ENCODE peak calls at places on chromosomes 6 and 20, in seven cellular contexts. S is GM12878, T is spleen, L is H9, W is A549, Y is right lobe of liver, E is adrenal gland. Q is an unnamed sample.

GRCh38 chr20:61869750-61870507 is 195.8 kb downstream of the TAF4 start:
- DNase-seq in S (no peak), T (no peak), L (no peak), W (no peak), Y (no peak), E (no peak), Q (no peak)

GRCh38 chr20:1155342-1155741 is 29.4 kb downstream of the TMEM74B start:
- DNase-seq in S (no peak), T (no peak), L (no peak), W (no peak), Y (no peak), E (no peak), Q (no peak)

GRCh38 chr6:72497186-72497585 is 124.7 kb upstream of the KCNQ5 start:
- DNase-seq in S (no peak), T (no peak), L (no peak), W (no peak), Y (no peak), E (no peak), Q (no peak)

GRCh38 chr6:17167327-17167979 is 65.6 kb downstream of the STMND1 start:
- DNase-seq in S (no peak), T (no peak), L (peak; percentile 87), W (peak; percentile 52), Y (peak; percentile 62), E (peak; percentile 47), Q (no peak)

GRCh38 chr6:137084090-137084489 is 39.3 kb upstream of the IL20RA start:
- DNase-seq in S (no peak), T (no peak), L (no peak), W (no peak), Y (no peak), E (no peak), Q (no peak)

GRCh38 chr6:12890171-12890790 is 173.7 kb downstream of the PHACTR1 start:
- DNase-seq in S (no peak), T (no peak), L (peak; percentile 45), W (no peak), Y (no peak), E (peak; percentile 7), Q (no peak)

GRCh38 chr6:112396221-112396620 is 49.1 kb downstream of the RFPL4B start:
- DNase-seq in S (no peak), T (no peak), L (no peak), W (no peak), Y (no peak), E (no peak), Q (no peak)

GRCh38 chr6:21608610-21609009 is 15.1 kb downstream of the SOX4 start:
- DNase-seq in S (no peak), T (no peak), L (no peak), W (no peak), Y (no peak), E (no peak), Q (no peak)

GRCh38 chr20:44207066-44207723 is 3.4 kb downstream of the OSER1 start:
- DNase-seq in S (no peak), T (no peak), L (no peak), W (no peak), Y (no peak), E (no peak), Q (no peak)

GRCh38 chr6:11971154-11971553 is 41.0 kb upstream of the HIVEP1 start:
- DNase-seq in S (no peak), T (no peak), L (no peak), W (no peak), Y (no peak), E (no peak), Q (no peak)

GRCh38 chr6:88761237-88762031 is 202.0 kb downstream of the RNGTT start:
- DNase-seq in S (peak; percentile 77), T (no peak), L (no peak), W (no peak), Y (no peak), E (no peak), Q (no peak)

GRCh38 chr6:20534906-20535305 is 649 bp downstream of the CDKAL1 start:
- DNase-seq in S (no peak), T (no peak), L (no peak), W (no peak), Y (no peak), E (no peak), Q (no peak)

GRCh38 chr6:158763440-158764187 is 55.6 kb downstream of the EZR start:
- DNase-seq in S (no peak), T (no peak), L (no peak), W (no peak), Y (no peak), E (no peak), Q (no peak)

GRCh38 chr20:39057911-39058310 is 95.8 kb downstream of the DHX35 start:
- DNase-seq in S (no peak), T (no peak), L (no peak), W (no peak), Y (no peak), E (no peak), Q (no peak)

GRCh38 chr6:106609699-106610098 is 19.6 kb downstream of the RTN4IP1 start:
- DNase-seq in S (no peak), T (no peak), L (peak; percentile 58), W (no peak), Y (no peak), E (peak; percentile 33), Q (no peak)

GRCh38 chr6:854405-855073 is 161.6 kb upstream of the EXOC2 start:
- DNase-seq in S (no peak), T (no peak), L (no peak), W (no peak), Y (no peak), E (no peak), Q (no peak)

GRCh38 chr20:39800548-39800947 is 838.4 kb downstream of the DHX35 start:
- DNase-seq in S (peak; percentile 26), T (no peak), L (no peak), W (no peak), Y (no peak), E (peak; percentile 85), Q (no peak)

GRCh38 chr20:8223096-8223870 is 91.2 kb downstream of the PLCB1 start:
- DNase-seq in S (no peak), T (no peak), L (no peak), W (no peak), Y (no peak), E (no peak), Q (no peak)

GRCh38 chr6:110398778-110399177 is 16.6 kb downstream of the DDO start:
- DNase-seq in S (no peak), T (no peak), L (no peak), W (no peak), Y (no peak), E (no peak), Q (no peak)

GRCh38 chr6:158121335-158121734 is 46.7 kb downstream of the SERAC1 start:
- DNase-seq in S (no peak), T (no peak), L (no peak), W (no peak), Y (no peak), E (no peak), Q (no peak)

GRCh38 chr20:59598625-59599310 is 5.6 kb upstream of the PHACTR3 start:
- DNase-seq in S (peak; percentile 8), T (no peak), L (peak; percentile 70), W (peak; percentile 71), Y (peak; percentile 45), E (peak; percentile 49), Q (no peak)

GRCh38 chr6:39451831-39452230 is 129.3 kb upstream of the KCNK16 start:
- DNase-seq in S (no peak), T (no peak), L (peak; percentile 46), W (no peak), Y (no peak), E (no peak), Q (no peak)

GRCh38 chr20:51616060-51616459 is 73.5 kb upstream of the NFATC2 start:
- DNase-seq in S (no peak), T (no peak), L (no peak), W (peak; percentile 28), Y (no peak), E (no peak), Q (no peak)

GRCh38 chr6:127566671-127567070 is 10.3 kb upstream of the C6orf58 start:
- DNase-seq in S (no peak), T (no peak), L (no peak), W (no peak), Y (no peak), E (no peak), Q (no peak)
- H3K27ac ChIP-seq in S (no peak overlapping the region), T (no peak overlapping the region), L (no peak overlapping the region), W (no peak overlapping the region), Y (no peak overlapping the region), E (no peak overlapping the region), Q (no peak overlapping the region)

GRCh38 chr20:37358366-37359150 is 12.6 kb downstream of the SRC start:
- DNase-seq in S (no peak), T (peak; percentile 70), L (no peak), W (no peak), Y (peak; percentile 58), E (peak; percentile 53), Q (peak; percentile 100)
- H3K27ac ChIP-seq in S (no peak overlapping the region), T (no peak overlapping the region), L (no peak overlapping the region), W (peak overlapping the region; percentile 30), Y (no peak overlapping the region), E (no peak overlapping the region), Q (peak overlapping the region; percentile 96)

GRCh38 chr6:167982063-167982462 is 15.4 kb upstream of the KIF25 start:
- DNase-seq in S (no peak), T (no peak), L (no peak), W (no peak), Y (no peak), E (no peak), Q (no peak)

GRCh38 chr6:167978607-167979006 is 18.9 kb upstream of the KIF25 start:
- DNase-seq in S (no peak), T (no peak), L (no peak), W (no peak), Y (no peak), E (no peak), Q (no peak)

GRCh38 chr6:167977717-167978467 is 19.6 kb upstream of the KIF25 start:
- DNase-seq in S (no peak), T (no peak), L (no peak), W (no peak), Y (no peak), E (no peak), Q (no peak)

GRCh38 chr6:167980911-167981310 is 16.6 kb upstream of the KIF25 start:
- DNase-seq in S (no peak), T (no peak), L (no peak), W (no peak), Y (no peak), E (no peak), Q (no peak)

DNA sequence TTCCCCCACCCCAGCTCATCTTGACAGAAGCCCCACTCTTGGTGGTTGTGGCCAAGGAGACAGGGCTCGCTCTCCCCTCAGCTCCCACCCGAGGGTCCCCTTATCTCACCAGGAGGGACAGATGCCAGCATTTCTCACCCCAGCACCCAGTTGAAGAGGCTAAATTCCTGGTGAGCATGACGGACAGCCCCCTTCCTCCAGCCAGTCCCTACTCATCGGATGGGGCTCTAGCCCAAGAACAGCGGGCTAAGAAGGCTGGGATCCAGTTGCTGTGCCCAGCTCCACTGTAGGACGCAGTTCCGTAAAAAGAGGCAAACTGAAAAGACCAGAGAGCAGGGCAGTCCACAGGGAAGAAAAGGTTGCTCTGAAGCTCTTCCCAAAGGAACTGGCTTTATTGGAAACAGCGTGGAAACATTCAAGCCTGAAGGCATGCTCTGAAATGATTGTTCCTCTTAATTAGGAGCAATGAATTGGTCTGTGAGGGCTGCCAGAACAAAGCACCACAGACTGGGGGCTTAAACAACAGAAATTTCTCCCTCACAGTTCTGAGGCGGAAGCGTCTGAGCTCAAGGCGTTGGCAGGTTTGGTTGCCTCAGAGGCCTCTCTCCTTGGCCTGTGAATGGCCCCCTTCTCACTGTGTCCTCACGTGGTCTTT is 17.9 kb upstream of the KIF25 start:
- DNase-seq in S (no peak), T (no peak), L (no peak), W (no peak), Y (no peak), E (no peak), Q (no peak)
- H3K27ac ChIP-seq in S (no peak overlapping the region), T (no peak overlapping the region), L (no peak overlapping the region), W (no peak overlapping the region), Y (no peak overlapping the region), E (no peak overlapping the region), Q (no peak overlapping the region)

GRCh38 chr6:79648315-79648714 is 17.2 kb downstream of the SH3BGRL2 start:
- DNase-seq in S (no peak), T (no peak), L (no peak), W (no peak), Y (no peak), E (no peak), Q (no peak)
- H3K27ac ChIP-seq in S (no peak overlapping the region), T (no peak overlapping the region), L (no peak overlapping the region), W (no peak overlapping the region), Y (no peak overlapping the region), E (no peak overlapping the region), Q (no peak overlapping the region)